ENCODE peak calls at places on chromosomes 11 and 22, in four cellular contexts. H is NCI-H774, I is K562, E is Calu3. Q is an unnamed sample.

GRCh38 chr11:2988996-2989395 is 3.1 kb downstream of the NAP1L4 start:
- DNase-seq in H (no peak), E (no peak), I (no peak), Q (no peak)

GRCh38 chr11:14179126-14179820 is 179.7 kb downstream of the RRAS2 start:
- DNase-seq in I (no peak), H (peak), E (no peak), Q (no peak)

GRCh38 chr11:73759520-73760065 is 1.3 kb downstream of the RAB6A start:
- DNase-seq in E (no peak), H (no peak), I (no peak), Q (no peak)

GRCh38 chr11:353315-353857 is 15.9 kb upstream of the B4GALNT4 start:
- DNase-seq in H (no peak), I (peak), E (peak), Q (no peak)

GRCh38 chr11:26743622-26744021 is 21.8 kb upstream of the SLC5A12 start:
- DNase-seq in I (no peak), H (no peak), E (no peak), Q (no peak)

GRCh38 chr11:92284558-92284957 is 59.9 kb downstream of the FAT3 start:
- DNase-seq in I (no peak), H (no peak), E (no peak), Q (no peak)

GRCh38 chr22:39422101-39422500 is 22.5 kb downstream of the TAB1 start:
- DNase-seq in I (no peak), H (no peak), E (no peak), Q (no peak)

GRCh38 chr22:28299760-28300159 is 379.9 kb downstream of the TTC28 start:
- DNase-seq in E (no peak), I (no peak), H (no peak), Q (no peak)

GRCh38 chr11:118618115-118618990 is 10.9 kb downstream of the PHLDB1 start:
- DNase-seq in E (no peak), I (no peak), H (no peak), Q (no peak)

GRCh38 chr22:20509344-20510047 is 2.1 kb downstream of the MED15 start:
- DNase-seq in H (no peak), I (peak), E (peak), Q (peak)

GRCh38 chr11:124756753-124757227 is 4.7 kb upstream of the VSIG2 start:
- DNase-seq in E (no peak), H (no peak), I (no peak), Q (no peak)

GRCh38 chr11:35675901-35676610 is 13.5 kb downstream of the TRIM44 start:
- DNase-seq in H (no peak), I (no peak), E (no peak), Q (no peak)

GRCh38 chr11:16335236-16335962 is 20.9 kb downstream of the SOX6 start:
- DNase-seq in H (no peak), E (no peak), I (no peak), Q (no peak)

GRCh38 chr11:117898059-117898458 is 21.6 kb upstream of the FXYD6 start:
- DNase-seq in H (no peak), E (no peak), I (peak), Q (no peak)

GRCh38 chr11:106989056-106989455 is 29.2 kb downstream of the GUCY1A2 start:
- DNase-seq in I (no peak), H (no peak), E (no peak), Q (no peak)

GRCh38 chr11:103529217-103529684 is 420.0 kb downstream of the DYNC2H1 start:
- DNase-seq in H (no peak), I (no peak), E (no peak), Q (no peak)

GRCh38 chr22:24026733-24027132 is 15.6 kb downstream of the CABIN1 start:
- DNase-seq in H (no peak), E (no peak), I (no peak), Q (no peak)

GRCh38 chr22:48926663-48927062 is 901.0 kb downstream of the BRD1 start:
- DNase-seq in E (no peak), H (no peak), I (no peak), Q (no peak)

GRCh38 chr11:35526370-35526792 is 965 bp upstream of the PAMR1 start:
- DNase-seq in I (peak), H (peak), E (no peak), Q (no peak)

GRCh38 chr22:23137905-23138520 is 3.8 kb downstream of the RSPH14 start:
- DNase-seq in I (no peak), H (no peak), E (no peak), Q (no peak)

GRCh38 chr11:127733552-127733951 is 733.0 kb upstream of the KIRREL3 start:
- DNase-seq in I (no peak), E (no peak), H (no peak), Q (no peak)

GRCh38 chr11:68328374-68329091 is 16.1 kb downstream of the LRP5 start:
- DNase-seq in H (no peak), E (peak), I (no peak), Q (no peak)

GRCh38 chr11:110833033-110833484 is 120.8 kb upstream of the ARHGAP20 start:
- DNase-seq in E (no peak), H (no peak), I (no peak), Q (no peak)

GRCh38 chr11:126340960-126341709 is 14.4 kb upstream of the ST3GAL4 start:
- DNase-seq in E (no peak), H (no peak), I (no peak), Q (no peak)

GRCh38 chr11:38038777-38039176 is 1440.7 kb upstream of the RAG2 start:
- DNase-seq in I (no peak), H (no peak), E (no peak), Q (no peak)

GRCh38 chr11:117818036-117818858 is 6.3 kb downstream of the FXYD2 start:
- DNase-seq in H (no peak), E (no peak), I (no peak), Q (no peak)

GRCh38 chr11:46450846-46451470 is 59.4 kb upstream of the CHRM4 start:
- DNase-seq in H (no peak), E (no peak), I (no peak), Q (no peak)

GRCh38 chr11:75240381-75241035 is at the start of gene TPBGL:
- DNase-seq in H (peak), E (peak), I (peak), Q (peak)

GRCh38 chr11:9053631-9054030 is 37.8 kb downstream of the SCUBE2 start:
- DNase-seq in E (no peak), I (no peak), H (no peak), Q (no peak)

GRCh38 chr22:29704528-29705285 is 15.1 kb upstream of the CABP7 start:
- DNase-seq in H (peak), E (peak), I (no peak), Q (no peak)

GRCh38 chr22:17774206-17774927 is at the start of gene BID:
- DNase-seq in E (peak), I (peak), H (no peak), Q (peak)

GRCh38 chr11:94825111-94825880 is 57.1 kb downstream of the AMOTL1 start:
- DNase-seq in H (no peak), I (no peak), E (no peak), Q (no peak)